ENCODE peak calls at places on chromosome 6, in seven cellular contexts. M, L, B, Y, P, X and I are unnamed samples.

GRCh38 chr6:57305112-57305511 is 12.3 kb upstream of the PRIM2 start:
- DNase-seq in M (no peak), L (no peak), B (no peak), Y (no peak), P (no peak), X (no peak), I (no peak)

GRCh38 chr6:70563540-70563939 is 3.2 kb upstream of the SDHAF4 start:
- DNase-seq in M (no peak), L (no peak), B (no peak), Y (no peak), P (no peak), X (no peak), I (no peak)

GRCh38 chr6:26204332-26205160 is 117.3 kb downstream of the HFE start:
- DNase-seq in M (peak; percentile 94), L (peak; percentile 99), B (peak; percentile 78), Y (peak; percentile 81), P (peak; percentile 98), X (peak; percentile 99), I (peak; percentile 84)

GRCh38 chr6:89297695-89298351 is 17.3 kb downstream of the GABRR2 start:
- DNase-seq in M (peak; percentile 48), L (peak; percentile 93), B (peak; percentile 83), Y (no peak), P (peak; percentile 99), X (peak; percentile 33), I (peak; percentile 78)

GRCh38 chr6:149284904-149285303 is 32.6 kb upstream of the TAB2 start:
- DNase-seq in M (no peak), L (no peak), B (no peak), Y (no peak), P (no peak), X (no peak), I (no peak)

GRCh38 chr6:104689551-104690205 is 170.0 kb downstream of the HACE1 start:
- DNase-seq in M (no peak), L (no peak), B (no peak), Y (no peak), P (peak; percentile 49), X (no peak), I (no peak)

GRCh38 chr6:3911614-3912336 is 62.6 kb downstream of the FAM50B start:
- DNase-seq in M (peak; percentile 77), L (no peak), B (no peak), Y (no peak), P (peak; percentile 93), X (no peak), I (no peak)

GRCh38 chr6:105301072-105301503 is 101.8 kb downstream of the PREP start:
- DNase-seq in M (no peak), L (no peak), B (no peak), Y (no peak), P (peak; percentile 49), X (no peak), I (no peak)

GRCh38 chr6:38503032-38503784 is 136.5 kb downstream of the BTBD9 start:
- DNase-seq in M (no peak), L (no peak), B (no peak), Y (no peak), P (no peak), X (no peak), I (no peak)

GRCh38 chr6:38671885-38672467 is 31.0 kb downstream of the GLO1 start:
- DNase-seq in M (peak; percentile 34), L (peak; percentile 68), B (peak; percentile 70), Y (no peak), P (peak; percentile 43), X (peak; percentile 10), I (peak; percentile 73)

GRCh38 chr6:166575190-166575589 is 11.3 kb downstream of the RAMACL start:
- DNase-seq in M (no peak), L (no peak), B (no peak), Y (no peak), P (peak; percentile 38), X (no peak), I (no peak)

GRCh38 chr6:41551857-41552256 is 5.7 kb downstream of the FOXP4 start:
- DNase-seq in M (no peak), L (no peak), B (no peak), Y (no peak), P (no peak), X (no peak), I (no peak)

GRCh38 chr6:36692220-36692619 is 5.4 kb upstream of the RAB44 start:
- DNase-seq in M (no peak), L (peak; percentile 94), B (peak; percentile 74), Y (no peak), P (no peak), X (no peak), I (peak; percentile 79)

GRCh38 chr6:84074988-84075781 is 41.6 kb downstream of the MRAP2 start:
- DNase-seq in M (no peak), L (no peak), B (no peak), Y (no peak), P (peak; percentile 36), X (no peak), I (no peak)

GRCh38 chr6:81933648-81934047 is 181.2 kb upstream of the TENT5A start:
- DNase-seq in M (no peak), L (peak; percentile 14), B (no peak), Y (no peak), P (peak; percentile 30), X (no peak), I (no peak)

GRCh38 chr6:149480502-149481280 is 4.1 kb downstream of the ZC3H12D start:
- DNase-seq in M (no peak), L (no peak), B (no peak), Y (no peak), P (no peak), X (no peak), I (no peak)

DNA sequence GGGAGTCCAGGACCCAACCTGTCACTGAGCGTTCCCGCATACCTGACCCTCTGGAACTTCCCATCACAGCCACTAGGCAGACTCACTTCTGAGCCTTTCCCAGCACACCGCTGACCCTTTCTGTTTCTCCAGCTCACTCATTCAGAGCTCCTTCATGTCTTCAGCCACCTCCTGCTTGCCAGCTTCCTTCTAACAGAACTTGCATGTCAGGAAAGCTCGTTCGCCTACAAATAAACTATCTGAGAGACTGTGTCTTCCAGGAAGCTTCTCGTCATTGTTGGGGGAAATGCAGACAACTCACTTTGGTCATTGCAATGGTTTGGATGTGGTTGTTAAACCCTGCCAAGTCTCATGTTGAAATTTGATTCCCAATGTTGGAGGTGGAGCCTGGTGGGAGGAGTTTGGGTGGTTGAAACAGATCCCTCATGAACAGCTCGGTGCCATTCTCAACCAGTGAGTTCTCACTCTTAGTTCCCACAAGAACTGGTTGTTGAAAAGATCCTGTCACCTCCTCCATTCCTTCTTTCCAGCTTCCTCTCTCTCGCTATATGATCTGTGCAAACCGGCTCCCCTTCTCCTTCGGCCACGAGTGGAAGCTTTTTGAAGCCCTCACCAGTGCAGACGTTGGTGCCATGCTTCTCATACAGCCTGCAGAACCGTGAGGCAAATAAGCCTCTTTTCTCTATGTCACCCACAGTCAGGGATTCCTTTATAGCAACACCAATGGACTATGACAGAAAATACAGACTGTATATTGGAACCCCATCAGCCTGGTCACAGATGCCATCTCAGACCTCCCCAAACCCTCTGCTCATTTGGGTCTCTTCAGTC is 1.4 kb upstream of the MUC21 start:
- DNase-seq in M (peak; percentile 76), L (no peak), B (no peak), Y (no peak), P (peak; percentile 87), X (peak; percentile 24), I (no peak)
- TF ChIP-seq CTCF in M (peak; percentile 24), L (no peak), B (no peak), Y (peak; percentile 55), P (peak; percentile 35), X (no peak), I (no peak)

DNA sequence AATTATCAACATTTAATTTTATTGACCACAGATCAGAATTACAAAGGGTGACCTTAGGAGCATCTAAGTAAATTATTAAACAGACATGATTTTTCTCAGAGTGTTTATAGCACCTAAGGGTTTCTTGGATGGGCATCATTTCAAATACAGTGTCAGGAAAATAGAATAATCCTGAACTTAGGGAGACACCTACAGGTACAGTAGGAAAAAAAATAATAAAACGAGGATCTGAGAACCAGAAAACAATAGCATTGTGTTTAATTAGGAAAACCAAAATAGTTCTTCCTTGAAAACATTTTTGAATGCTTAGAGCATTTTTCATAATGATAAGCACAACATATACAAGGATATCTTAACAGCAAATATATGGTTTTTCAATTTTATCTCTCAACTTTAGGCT is 39.2 kb downstream of the MMUT start:
- DNase-seq in M (no peak), L (peak; percentile 4), B (no peak), Y (no peak), P (no peak), X (no peak), I (no peak)
- TF ChIP-seq CTCF in M (no peak), L (no peak), B (no peak), Y (no peak), P (no peak), X (no peak), I (no peak)

GRCh38 chr6:157323924-157324276 is 581 bp upstream of the TMEM242 start:
- DNase-seq in M (peak; percentile 85), L (peak; percentile 88), B (peak; percentile 35), Y (peak; percentile 41), P (peak; percentile 88), X (peak; percentile 60), I (peak; percentile 41)
- TF ChIP-seq CTCF in M (no peak), L (peak; percentile 48), B (no peak), Y (no peak), P (peak; percentile 12), X (no peak), I (peak; percentile 22)

GRCh38 chr6:140178550-140179334 is 804.3 kb upstream of the CITED2 start:
- DNase-seq in M (no peak), L (no peak), B (no peak), Y (no peak), P (peak; percentile 64), X (no peak), I (no peak)

GRCh38 chr6:140180306-140180705 is 805.9 kb upstream of the CITED2 start:
- DNase-seq in M (no peak), L (no peak), B (no peak), Y (no peak), P (no peak), X (no peak), I (no peak)

GRCh38 chr6:140174509-140174908 is 800.1 kb upstream of the CITED2 start:
- DNase-seq in M (no peak), L (peak; percentile 55), B (no peak), Y (no peak), P (peak; percentile 95), X (no peak), I (no peak)

GRCh38 chr6:140175486-140175885 is 801.0 kb upstream of the CITED2 start:
- DNase-seq in M (no peak), L (no peak), B (no peak), Y (no peak), P (no peak), X (no peak), I (no peak)
- TF ChIP-seq CTCF in M (no peak), L (no peak), B (no peak), Y (no peak), P (no peak), X (no peak), I (no peak)

GRCh38 chr6:32096394-32097258 is 12.5 kb downstream of the TNXB start:
- DNase-seq in M (no peak), L (no peak), B (no peak), Y (no peak), P (no peak), X (no peak), I (no peak)
- TF ChIP-seq CTCF in M (no peak), L (no peak), B (no peak), Y (no peak), P (no peak), X (no peak), I (no peak)

GRCh38 chr6:135183532-135184440 is 2.7 kb downstream of the MYB start:
- DNase-seq in M (peak; percentile 58), L (peak; percentile 95), B (peak; percentile 72), Y (peak; percentile 18), P (peak; percentile 40), X (peak; percentile 40), I (peak; percentile 64)
- TF ChIP-seq CTCF in M (peak; percentile 28), L (peak; percentile 78), B (peak; percentile 57), Y (peak; percentile 57), P (peak; percentile 59), X (no peak), I (peak; percentile 78)